ENCODE peak calls at places on chromosome 6, in ten cellular contexts. A is fibroblast of villous mesenchyme, L is GM12865, Y is SJCRH30, Z is substantia nigra, I is left kidney, U is IMR-90, R is sciatic nerve, B is T follicular helper cell, X is NCI-H1417 treated with DMSO at 0.1 percent for 48 hours. O is an unnamed sample.
A peak's percentile ranks its signal among the peaks of the same experiment; 100 is the strongest.

GRCh38 chr6:52337633-52338290 is 24.2 kb upstream of the PAQR8 start:
- DNase-seq in B (no peak), U (no peak), I (no peak), A (no peak), Y (no peak), Z (no peak), R (no peak), X (no peak), L (peak; percentile 61), O (no peak)

GRCh38 chr6:77620290-77620882 is 32.5 kb upstream of the MEI4 start:
- DNase-seq in A (peak; percentile 10), R (no peak), B (no peak), X (no peak), Z (no peak), U (no peak), L (peak; percentile 34), I (peak; percentile 12), Y (peak; percentile 6), O (peak; percentile 24)

GRCh38 chr6:133991096-133991593 is 38.1 kb downstream of the TBPL1 start:
- DNase-seq in U (peak; percentile 90), I (peak; percentile 21), A (peak; percentile 76), X (no peak), L (no peak), Y (no peak), R (no peak), B (no peak), Z (no peak), O (no peak)

GRCh38 chr6:156776470-156776840 is 723 bp upstream of the ARID1B start:
- DNase-seq in U (peak; percentile 44), I (peak; percentile 71), X (peak; percentile 57), R (no peak), Z (no peak), L (peak; percentile 76), B (no peak), Y (no peak), A (peak; percentile 55), O (peak; percentile 72)

GRCh38 chr6:20334334-20334733 is 67.3 kb upstream of the E2F3 start:
- DNase-seq in I (no peak), R (no peak), X (no peak), B (no peak), Y (no peak), U (no peak), A (no peak), Z (no peak), L (no peak), O (no peak)

GRCh38 chr6:170289971-170290305 is 940 bp downstream of the DLL1 start:
- DNase-seq in Z (no peak), L (no peak), X (no peak), B (no peak), I (no peak), U (no peak), A (no peak), Y (no peak), R (no peak), O (no peak)

GRCh38 chr6:106083618-106084017 is 2.5 kb upstream of the PRDM1 start:
- DNase-seq in X (no peak), L (peak; percentile 65), B (no peak), U (no peak), Z (no peak), Y (no peak), A (no peak), I (no peak), R (no peak), O (no peak)

GRCh38 chr6:163419413-163420314 is 5.1 kb downstream of the QKI start:
- DNase-seq in A (peak; percentile 62), R (no peak), Y (no peak), L (peak; percentile 25), Z (no peak), U (peak; percentile 44), I (peak; percentile 39), X (no peak), B (no peak), O (no peak)

O was measured in Jurkat, Clone E6-1.